ENCODE peak calls at places on chromosomes 2 and 18, in seven cellular contexts. K, C, X, Q, J, U and H are unnamed samples.

GRCh38 chr18:71405142-71405806 is 1116.4 kb downstream of the SOCS6 start:
- DNase-seq in K (no peak), C (no peak), X (no peak), Q (no peak), J (no peak), U (no peak), H (no peak)

GRCh38 chr2:119598576-119598975 is 54.3 kb downstream of the CFAP221 start:
- DNase-seq in K (no peak), C (peak), X (no peak), Q (no peak), J (no peak), U (no peak), H (no peak)

GRCh38 chr2:190679813-190680591 is 31.1 kb downstream of the NAB1 start:
- DNase-seq in K (peak), C (peak), X (peak), Q (peak), J (peak), U (peak), H (peak)

GRCh38 chr18:24270937-24271380 is 126.7 kb downstream of the OSBPL1A start:
- DNase-seq in K (no peak), C (no peak), X (no peak), Q (no peak), J (no peak), U (peak), H (no peak)

GRCh38 chr2:148922776-148923175 is 47.7 kb downstream of the KIF5C start:
- DNase-seq in K (no peak), C (no peak), X (no peak), Q (no peak), J (no peak), U (no peak), H (no peak)

GRCh38 chr2:105521176-105521575 is 122.3 kb upstream of the FHL2 start:
- DNase-seq in K (no peak), C (no peak), X (no peak), Q (no peak), J (no peak), U (peak), H (no peak)

GRCh38 chr2:76958749-76959148 is 563.4 kb downstream of the LRRTM4 start:
- DNase-seq in K (no peak), C (no peak), X (no peak), Q (peak), J (no peak), U (no peak), H (no peak)

GRCh38 chr18:48292229-48292628 is 117.0 kb downstream of the ZBTB7C start:
- DNase-seq in K (no peak), C (no peak), X (no peak), Q (no peak), J (no peak), U (no peak), H (no peak)

GRCh38 chr2:191049728-191050639 is 36.0 kb upstream of the STAT1 start:
- DNase-seq in K (no peak), C (no peak), X (no peak), Q (no peak), J (no peak), U (peak), H (no peak)

GRCh38 chr2:74618410-74619083 is 29.6 kb downstream of the M1AP start:
- DNase-seq in K (no peak), C (no peak), X (no peak), Q (no peak), J (no peak), U (no peak), H (no peak)

GRCh38 chr2:173749315-173749714 is 215.9 kb downstream of the SP3 start:
- DNase-seq in K (no peak), C (no peak), X (no peak), Q (no peak), J (no peak), U (peak), H (no peak)

GRCh38 chr18:57970356-57971095 is 73.5 kb upstream of the NEDD4L start:
- DNase-seq in K (no peak), C (peak), X (no peak), Q (no peak), J (no peak), U (peak), H (peak)

GRCh38 chr2:106039634-106040033 is 154.5 kb downstream of the UXS1 start:
- DNase-seq in K (no peak), C (no peak), X (no peak), Q (no peak), J (peak), U (no peak), H (no peak)

GRCh38 chr18:56286775-56287174 is 351.6 kb downstream of the TXNL1 start:
- DNase-seq in K (no peak), C (no peak), X (no peak), Q (no peak), J (no peak), U (peak), H (no peak)

GRCh38 chr2:73291461-73292315 is 1.7 kb downstream of the EGR4 start:
- DNase-seq in K (no peak), C (no peak), X (no peak), Q (no peak), J (no peak), U (no peak), H (peak)

GRCh38 chr2:66948234-66948633 is 448.9 kb upstream of the ETAA1 start:
- DNase-seq in K (no peak), C (no peak), X (no peak), Q (no peak), J (no peak), U (no peak), H (no peak)

GRCh38 chr2:172927381-172928357 is 148.0 kb upstream of the MAP3K20 start:
- DNase-seq in K (no peak), C (peak), X (no peak), Q (no peak), J (peak), U (peak), H (no peak)

GRCh38 chr18:48123965-48124364 is 193.5 kb upstream of the SMAD2 start:
- DNase-seq in K (no peak), C (no peak), X (no peak), Q (no peak), J (no peak), U (no peak), H (no peak)

GRCh38 chr2:129061079-129061785 is 742.6 kb upstream of the HS6ST1 start:
- DNase-seq in K (no peak), C (no peak), X (no peak), Q (no peak), J (no peak), U (no peak), H (no peak)

GRCh38 chr2:72991980-72992733 is 74.8 kb downstream of the EMX1 start:
- DNase-seq in K (peak), C (no peak), X (peak), Q (no peak), J (peak), U (no peak), H (no peak)

GRCh38 chr2:126770466-126770865 is 114.5 kb downstream of the GYPC start:
- DNase-seq in K (no peak), C (no peak), X (peak), Q (no peak), J (peak), U (no peak), H (no peak)

GRCh38 chr18:67043276-67043675 is 439.4 kb upstream of the CDH19 start:
- DNase-seq in K (no peak), C (no peak), X (peak), Q (no peak), J (no peak), U (no peak), H (no peak)

GRCh38 chr2:179745615-179746263 is 115.7 kb downstream of the ZNF385B start:
- DNase-seq in K (no peak), C (no peak), X (peak), Q (no peak), J (no peak), U (peak), H (no peak)

GRCh38 chr2:149365826-149366583 is 35.6 kb downstream of the LYPD6 start:
- DNase-seq in K (no peak), C (peak), X (no peak), Q (no peak), J (no peak), U (peak), H (no peak)

GRCh38 chr18:63553117-63553516 is 10.9 kb downstream of the SERPINB12 start:
- DNase-seq in K (no peak), C (no peak), X (no peak), Q (no peak), J (no peak), U (peak), H (no peak)

GRCh38 chr2:204234879-204235278 is 298.3 kb downstream of the ICOS start:
- DNase-seq in K (no peak), C (no peak), X (no peak), Q (no peak), J (no peak), U (peak), H (no peak)

GRCh38 chr2:96161785-96162367 is 16.6 kb upstream of the DUSP2 start:
- DNase-seq in K (no peak), C (no peak), X (no peak), Q (no peak), J (no peak), U (no peak), H (no peak)

GRCh38 chr2:108614043-108614435 is 79.8 kb downstream of the LIMS1 start:
- DNase-seq in K (no peak), C (no peak), X (no peak), Q (no peak), J (no peak), U (no peak), H (no peak)

GRCh38 chr18:54805571-54806334 is 22.5 kb upstream of the RAB27B start:
- DNase-seq in K (no peak), C (no peak), X (no peak), Q (no peak), J (no peak), U (peak), H (no peak)
- TF ChIP-seq CTCF in K (no peak), C (no peak), X (no peak), Q (no peak), J (no peak), U (no peak), H (no peak)

DNA sequence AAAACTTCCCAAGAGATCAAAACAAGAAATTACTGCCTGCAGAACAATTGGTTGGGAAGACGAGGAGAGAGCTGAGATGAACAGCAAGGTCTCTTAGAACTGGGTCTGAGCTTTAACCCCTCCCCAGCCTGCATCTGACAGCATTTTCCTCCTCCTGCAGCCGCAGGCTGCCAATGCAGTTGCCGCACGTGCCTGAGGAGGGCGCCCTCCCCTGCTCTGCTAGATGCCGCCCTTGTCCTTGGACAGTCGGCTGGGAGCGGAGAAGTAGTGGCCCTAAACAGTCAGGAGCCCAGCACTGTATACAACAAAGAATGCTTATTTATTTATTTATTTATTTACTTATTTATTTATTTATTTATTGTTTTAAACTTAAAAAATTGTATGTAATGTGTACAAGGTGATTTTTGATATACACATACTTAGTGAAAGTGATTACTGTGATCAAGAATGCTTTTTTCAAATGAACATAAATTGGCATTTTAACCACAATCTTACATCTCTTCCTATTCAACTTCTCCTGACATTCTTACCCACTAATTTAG is 776.4 kb downstream of the TSN start:
- DNase-seq in K (no peak), C (no peak), X (peak), Q (no peak), J (no peak), U (no peak), H (peak)
- TF ChIP-seq CTCF in K (no peak), C (no peak), X (no peak), Q (peak), J (no peak), U (peak), H (peak)

DNA sequence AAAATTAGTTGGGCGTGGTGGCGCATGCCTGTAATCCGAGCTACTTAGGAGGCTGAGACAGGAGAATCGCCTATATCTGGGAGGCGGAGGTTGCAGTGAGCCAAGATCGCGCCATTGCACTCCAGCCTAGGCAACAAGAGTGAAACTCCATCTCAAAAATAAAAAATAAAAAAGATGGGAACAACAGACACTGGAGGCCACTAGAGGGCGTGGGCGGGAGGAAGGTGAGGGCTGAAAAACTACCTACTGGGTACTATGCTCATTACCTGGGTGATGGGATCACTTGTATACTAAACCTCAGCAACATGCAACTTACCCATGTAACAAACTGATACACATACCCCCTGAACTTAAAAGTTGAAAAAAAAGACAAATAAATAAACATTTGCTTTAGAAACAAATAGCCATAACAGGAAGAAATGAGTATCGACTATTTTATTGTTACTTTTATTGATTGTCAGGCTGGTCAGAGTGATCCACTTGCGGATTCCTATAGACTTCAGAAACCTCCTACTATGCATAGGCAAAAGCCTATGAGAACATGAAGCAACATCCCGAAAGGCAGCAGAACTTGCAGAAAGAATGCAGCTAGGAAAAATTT is 61.0 kb downstream of the TMEM163 start:
- DNase-seq in K (no peak), C (peak), X (no peak), Q (no peak), J (no peak), U (no peak), H (no peak)
- TF ChIP-seq CTCF in K (no peak), C (peak), X (peak), Q (peak), J (peak), U (peak), H (peak)

GRCh38 chr2:64766841-64767669 is 113.3 kb upstream of the SERTAD2 start:
- DNase-seq in K (no peak), C (no peak), X (no peak), Q (no peak), J (no peak), U (peak), H (no peak)

GRCh38 chr2:64770137-64770780 is 116.5 kb upstream of the SERTAD2 start:
- DNase-seq in K (no peak), C (no peak), X (no peak), Q (no peak), J (no peak), U (peak), H (no peak)

GRCh38 chr2:64768426-64769033 is 114.8 kb upstream of the SERTAD2 start:
- DNase-seq in K (no peak), C (no peak), X (no peak), Q (no peak), J (no peak), U (no peak), H (no peak)

GRCh38 chr2:64769392-64770044 is 115.8 kb upstream of the SERTAD2 start:
- DNase-seq in K (peak), C (no peak), X (no peak), Q (no peak), J (no peak), U (no peak), H (no peak)

DNA sequence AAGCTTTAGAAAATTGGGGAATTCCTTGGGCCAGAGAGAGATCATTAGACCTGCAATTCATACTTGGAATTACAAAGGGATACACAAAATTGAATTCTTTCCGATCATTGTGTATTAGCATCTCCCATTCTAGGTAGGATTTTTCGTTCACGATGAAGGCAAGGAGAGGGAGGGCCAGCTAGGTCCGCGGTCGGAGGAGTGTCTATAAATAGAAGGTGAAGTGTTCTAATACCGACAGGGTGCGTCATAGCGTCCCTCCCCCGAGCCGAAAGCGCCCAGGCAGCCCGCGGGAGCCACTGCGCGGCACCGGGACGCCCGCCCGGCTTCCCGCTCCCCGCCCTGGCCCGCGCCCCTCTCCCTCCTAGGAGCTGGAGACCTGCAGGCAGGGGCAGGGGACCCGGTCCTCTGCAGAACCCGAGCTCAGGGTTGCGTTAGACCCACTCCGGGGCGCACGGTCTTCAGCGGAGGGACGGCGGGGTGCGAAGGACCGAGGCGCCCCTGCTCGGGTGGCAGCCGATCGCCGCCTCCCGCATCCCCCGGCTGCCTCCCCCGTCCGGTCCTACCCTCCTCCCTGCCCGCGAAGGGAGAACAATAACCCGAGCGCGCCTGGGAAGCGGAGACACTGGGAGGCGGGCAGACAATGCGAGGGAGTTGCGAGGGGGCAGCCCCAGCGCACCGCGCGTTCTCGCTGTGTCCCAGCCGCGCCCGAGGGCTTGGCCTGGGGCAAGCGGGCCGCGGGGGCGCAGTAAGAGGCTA is 114.1 kb upstream of the SERTAD2 start:
- DNase-seq in K (peak), C (peak), X (peak), Q (peak), J (peak), U (peak), H (peak)
- TF ChIP-seq CTCF in K (no peak), C (no peak), X (no peak), Q (no peak), J (no peak), U (no peak), H (no peak)

GRCh38 chr2:109614715-109615636 is 812 bp downstream of the SOWAHC start:
- DNase-seq in K (peak), C (peak), X (peak), Q (peak), J (peak), U (no peak), H (peak)

GRCh38 chr2:109613922-109614714 is at the start of the genes SEPTIN10 and SOWAHC:
- DNase-seq in K (peak), C (peak), X (peak), Q (peak), J (peak), U (peak), H (peak)

GRCh38 chr2:109612991-109613921 is 510 bp downstream of the SEPTIN10 start:
- DNase-seq in K (peak), C (no peak), X (no peak), Q (no peak), J (peak), U (peak), H (no peak)

GRCh38 chr2:109616184-109616583 is 2.0 kb downstream of the SOWAHC start:
- DNase-seq in K (no peak), C (no peak), X (no peak), Q (no peak), J (no peak), U (no peak), H (no peak)

DNA sequence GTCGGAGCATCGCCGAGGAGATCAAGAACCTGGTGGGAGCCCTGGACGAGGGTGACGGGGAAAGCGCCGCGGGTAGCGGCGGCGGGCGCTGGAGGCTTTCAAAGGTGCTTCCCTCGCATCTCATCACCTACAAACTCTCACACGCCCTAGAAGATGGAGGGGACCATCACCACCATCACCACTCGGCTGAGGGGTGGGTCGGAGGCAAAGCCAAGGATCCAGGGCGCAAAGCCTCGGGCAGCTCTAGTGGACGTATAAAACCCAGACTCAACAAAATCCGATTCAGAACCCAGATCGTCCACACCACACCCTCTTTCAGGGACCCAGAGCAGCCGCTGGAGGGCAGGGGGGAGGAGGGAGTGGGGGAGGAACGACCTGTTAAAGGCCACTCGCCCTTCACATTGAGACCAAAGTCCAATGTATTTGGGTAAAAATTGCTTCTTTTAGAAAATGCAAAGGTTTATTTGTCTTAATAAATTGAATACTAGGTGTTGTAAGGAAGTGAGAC is 1.5 kb downstream of the SOWAHC start:
- DNase-seq in K (no peak), C (no peak), X (no peak), Q (no peak), J (no peak), U (no peak), H (peak)
- TF ChIP-seq CTCF in K (no peak), C (no peak), X (no peak), Q (no peak), J (no peak), U (no peak), H (no peak)

GRCh38 chr2:5914831-5915611 is 222.8 kb downstream of the SOX11 start:
- DNase-seq in K (no peak), C (peak), X (no peak), Q (peak), J (no peak), U (no peak), H (peak)
- TF ChIP-seq CTCF in K (no peak), C (no peak), X (no peak), Q (peak), J (no peak), U (no peak), H (no peak)

DNA sequence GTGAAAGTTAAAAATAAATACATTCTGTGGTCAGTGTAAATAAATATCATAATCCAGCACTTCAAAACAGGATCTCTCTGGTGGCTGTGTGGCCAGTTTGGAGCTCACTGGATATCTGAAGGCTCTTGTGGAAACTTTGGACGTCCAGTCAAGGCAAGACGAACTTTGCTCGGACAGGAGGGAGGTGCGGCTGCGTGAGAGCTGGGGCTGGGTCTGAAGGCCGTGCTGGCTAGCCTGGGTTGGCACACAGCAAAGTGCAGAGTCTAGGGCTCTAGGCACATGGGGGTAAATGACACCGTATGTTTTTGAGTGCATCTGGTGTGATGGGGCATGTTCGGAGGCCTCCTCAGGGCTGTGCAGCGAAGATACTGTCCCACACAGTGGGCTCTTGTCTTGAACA is 78.9 kb upstream of the TXNDC2 start:
- DNase-seq in K (peak), C (no peak), X (no peak), Q (no peak), J (no peak), U (no peak), H (no peak)
- TF ChIP-seq CTCF in K (no peak), C (no peak), X (no peak), Q (no peak), J (no peak), U (no peak), H (no peak)